ENCODE peak calls at places on chromosomes 2 and 18, in six cellular contexts. L is sigmoid colon; C is stimulated activated CD8-positive, alpha-beta memory T cell treated with anti-CD3 and anti-CD28 coated beads, Interleukin-15, amount 100 ng/mL, for 1 hour; D is H7; H is NCI-H446; B is M059J. Z is an unnamed sample.

GRCh38 chr2:160993543-160994090 is 166.6 kb upstream of the TANK start:
- DNase-seq in L (no peak), C (no peak), D (no peak), H (no peak), B (no peak), Z (no peak)

GRCh38 chr2:3222636-3223035 is 155.0 kb downstream of the EIPR1 start:
- DNase-seq in L (no peak), C (no peak), D (no peak), H (no peak), B (no peak), Z (no peak)

GRCh38 chr2:241801611-241802420 is 7.2 kb upstream of the NEU4 start:
- DNase-seq in L (peak), C (no peak), D (peak), H (no peak), B (no peak), Z (no peak)

GRCh38 chr2:138948070-138948539 is 167.9 kb upstream of the NXPH2 start:
- DNase-seq in L (no peak), C (no peak), D (no peak), H (peak), B (peak), Z (no peak)

GRCh38 chr18:79645291-79645983 is 34.2 kb upstream of the CTDP1 start:
- DNase-seq in L (peak), C (no peak), D (no peak), H (no peak), B (no peak), Z (no peak)

GRCh38 chr2:75862547-75862946 is 151.8 kb upstream of the GCFC2 start:
- DNase-seq in L (no peak), C (no peak), D (no peak), H (no peak), B (no peak), Z (no peak)

GRCh38 chr2:225002656-225003045 is 39.6 kb downstream of the DOCK10 start:
- DNase-seq in L (no peak), C (no peak), D (no peak), H (peak), B (peak), Z (no peak)

GRCh38 chr2:188443207-188443606 is 151.5 kb downstream of the GULP1 start:
- DNase-seq in L (no peak), C (no peak), D (no peak), H (no peak), B (no peak), Z (no peak)

GRCh38 chr2:190668892-190669291 is 20.0 kb downstream of the NAB1 start:
- DNase-seq in L (no peak), C (no peak), D (no peak), H (no peak), B (peak), Z (no peak)

GRCh38 chr18:9627642-9628041 is 13.3 kb upstream of the PPP4R1 start:
- DNase-seq in L (no peak), C (no peak), D (no peak), H (no peak), B (peak), Z (no peak)

GRCh38 chr18:79784071-79784913 is 13.4 kb upstream of the KCNG2 start:
- DNase-seq in L (peak), C (no peak), D (peak), H (no peak), B (no peak), Z (no peak)

GRCh38 chr2:182456784-182457183 is 29.9 kb upstream of the PDE1A start:
- DNase-seq in L (no peak), C (no peak), D (no peak), H (no peak), B (peak), Z (no peak)

GRCh38 chr2:238433941-238434845 is 7.5 kb downstream of the ASB1 start:
- DNase-seq in L (no peak), C (no peak), D (no peak), H (no peak), B (peak), Z (no peak)

GRCh38 chr18:27713727-27714080 is 463.2 kb downstream of the CDH2 start:
- DNase-seq in L (no peak), C (no peak), D (no peak), H (peak), B (no peak), Z (no peak)

GRCh38 chr18:13381907-13382682 is 163.5 kb downstream of the LDLRAD4 start:
- DNase-seq in L (peak), C (no peak), D (no peak), H (no peak), B (peak), Z (no peak)

GRCh38 chr2:505931-506330 is 171.3 kb downstream of the TMEM18 start:
- DNase-seq in L (no peak), C (no peak), D (peak), H (no peak), B (no peak), Z (no peak)

GRCh38 chr2:139864821-139865302 is 1084.7 kb upstream of the NXPH2 start:
- DNase-seq in L (no peak), C (no peak), D (no peak), H (no peak), B (no peak), Z (no peak)

GRCh38 chr2:180003566-180003965 is 3.5 kb downstream of the CWC22 start:
- DNase-seq in L (no peak), C (no peak), D (no peak), H (no peak), B (no peak), Z (no peak)

GRCh38 chr18:29377346-29377745 is 1200.4 kb upstream of the CDH2 start:
- DNase-seq in L (no peak), C (no peak), D (no peak), H (no peak), B (no peak), Z (no peak)

GRCh38 chr2:234694244-234695013 is 197.5 kb upstream of the ARL4C start:
- DNase-seq in L (no peak), C (no peak), D (no peak), H (no peak), B (peak), Z (no peak)

GRCh38 chr2:112048887-112049286 is 6.2 kb upstream of the TMEM87B start:
- DNase-seq in L (no peak), C (no peak), D (peak), H (peak), B (peak), Z (no peak)

GRCh38 chr2:240143801-240144648 is 3.6 kb upstream of the OTOS start:
- DNase-seq in L (peak), C (peak), D (peak), H (peak), B (peak), Z (peak)

GRCh38 chr2:239937866-239938640 is 87.1 kb downstream of the NDUFA10 start:
- DNase-seq in L (peak), C (no peak), D (no peak), H (no peak), B (no peak), Z (no peak)

GRCh38 chr2:63790913-63791312 is 50.8 kb upstream of the UGP2 start:
- DNase-seq in L (no peak), C (no peak), D (no peak), H (no peak), B (peak), Z (no peak)

Z was measured in activated CD8-positive, alpha-beta memory T cell treated with anti-CD3 and anti-CD28 coated beads for 1 hour.